ENCODE peak calls at places on chromosomes 12 and 14, in seven cellular contexts. I, Z, B, J, L, U and Q are unnamed samples.

GRCh38 chr12:59113831-59114273 is 193.5 kb upstream of the LRIG3 start:
- DNase-seq in I (peak), Z (peak), B (peak), J (peak), L (peak), U (peak), Q (peak)

GRCh38 chr14:32933943-32934890 is 4.5 kb upstream of the NPAS3 start:
- DNase-seq in I (no peak), Z (no peak), B (no peak), J (no peak), L (peak), U (no peak), Q (peak)

GRCh38 chr12:6604254-6605029 is 2.7 kb downstream of the CHD4 start:
- DNase-seq in I (no peak), Z (no peak), B (peak), J (no peak), L (peak), U (no peak), Q (no peak)

GRCh38 chr14:103488960-103489359 is 33.7 kb downstream of the CKB start:
- DNase-seq in I (no peak), Z (no peak), B (no peak), J (no peak), L (no peak), U (peak), Q (no peak)

GRCh38 chr12:7642876-7643309 is 22.8 kb downstream of the APOBEC1 start:
- DNase-seq in I (no peak), Z (no peak), B (no peak), J (peak), L (no peak), U (no peak), Q (no peak)

GRCh38 chr12:81146228-81147225 is 68.6 kb downstream of the ACSS3 start:
- DNase-seq in I (no peak), Z (no peak), B (no peak), J (no peak), L (no peak), U (no peak), Q (no peak)

GRCh38 chr12:57772429-57773322 is at the start of gene EEF1AKMT3:
- DNase-seq in I (peak), Z (peak), B (peak), J (no peak), L (peak), U (peak), Q (peak)

GRCh38 chr14:58245562-58245961 is 919 bp downstream of the PSMA3 start:
- DNase-seq in I (no peak), Z (no peak), B (no peak), J (no peak), L (no peak), U (no peak), Q (no peak)

GRCh38 chr14:104715871-104716270 is 8.2 kb upstream of the ADSS1 start:
- DNase-seq in I (no peak), Z (no peak), B (no peak), J (no peak), L (no peak), U (no peak), Q (no peak)

GRCh38 chr12:121466800-121467637 is 67.1 kb downstream of the RNF34 start:
- DNase-seq in I (peak), Z (peak), B (peak), J (peak), L (peak), U (peak), Q (peak)

GRCh38 chr12:121464331-121464730 is 64.4 kb downstream of the RNF34 start:
- DNase-seq in I (no peak), Z (no peak), B (no peak), J (no peak), L (no peak), U (no peak), Q (no peak)

GRCh38 chr12:121465921-121466799 is 66.2 kb downstream of the RNF34 start:
- DNase-seq in I (no peak), Z (no peak), B (peak), J (peak), L (no peak), U (no peak), Q (no peak)

GRCh38 chr12:121468451-121468850 is 68.5 kb downstream of the RNF34 start:
- DNase-seq in I (peak), Z (no peak), B (no peak), J (no peak), L (no peak), U (peak), Q (no peak)

GRCh38 chr12:121467638-121468403 is 67.9 kb downstream of the RNF34 start:
- DNase-seq in I (no peak), Z (no peak), B (peak), J (peak), L (peak), U (no peak), Q (peak)
- TF ChIP-seq POLR2A in I (no peak), Z (no peak), B (no peak), J (peak), L (no peak), U (no peak), Q (no peak)

GRCh38 chr14:75941030-75941429 is 40.8 kb downstream of the TGFB3 start:
- DNase-seq in I (no peak), Z (no peak), B (no peak), J (no peak), L (no peak), U (peak), Q (no peak)
- TF ChIP-seq POLR2A in I (no peak), Z (no peak), B (no peak), J (no peak), L (no peak), U (no peak), Q (no peak)

GRCh38 chr14:100192250-100192671 is 32.8 kb upstream of the DEGS2 start:
- DNase-seq in I (no peak), Z (no peak), B (peak), J (no peak), L (no peak), U (no peak), Q (no peak)

GRCh38 chr14:100191584-100192249 is 32.3 kb upstream of the DEGS2 start:
- DNase-seq in I (no peak), Z (no peak), B (no peak), J (no peak), L (peak), U (no peak), Q (peak)

GRCh38 chr14:100188392-100189030 is 29.1 kb upstream of the DEGS2 start:
- DNase-seq in I (no peak), Z (no peak), B (no peak), J (no peak), L (no peak), U (no peak), Q (no peak)

GRCh38 chr14:100190126-100190525 is 30.7 kb upstream of the DEGS2 start:
- DNase-seq in I (no peak), Z (no peak), B (no peak), J (no peak), L (no peak), U (no peak), Q (no peak)

DNA sequence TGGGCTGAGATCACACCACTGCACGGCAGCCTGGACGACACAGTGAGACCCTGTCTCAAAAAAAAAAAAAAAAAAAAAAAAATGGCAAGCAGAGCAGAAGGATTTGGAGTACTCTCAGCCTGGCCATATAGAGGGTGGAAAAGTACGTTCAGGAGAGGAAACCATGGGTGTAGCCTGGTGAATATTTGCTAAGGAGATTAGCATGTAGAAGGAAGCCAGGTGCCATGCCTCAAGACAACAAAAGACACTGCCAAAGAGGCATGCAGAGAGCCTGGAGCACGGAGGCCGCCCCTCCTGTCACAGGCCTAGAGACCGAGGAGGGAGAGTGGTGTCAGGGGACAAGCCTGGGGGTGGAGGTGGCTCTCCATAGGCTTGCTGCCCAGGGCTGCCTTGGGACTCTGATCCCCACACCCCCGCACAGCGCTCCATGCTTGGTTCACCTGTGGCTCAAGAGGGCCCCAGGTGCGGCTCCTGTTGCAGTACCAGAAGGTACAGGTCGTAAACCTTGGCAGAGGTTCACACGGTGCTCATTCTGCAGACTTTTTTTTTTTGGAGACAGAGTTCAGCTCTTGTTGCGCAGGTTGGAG is 27.9 kb upstream of the DEGS2 start:
- DNase-seq in I (no peak), Z (no peak), B (peak), J (no peak), L (no peak), U (no peak), Q (peak)
- TF ChIP-seq POLR2A in I (no peak), Z (no peak), B (no peak), J (no peak), L (no peak), U (no peak), Q (no peak)

DNA sequence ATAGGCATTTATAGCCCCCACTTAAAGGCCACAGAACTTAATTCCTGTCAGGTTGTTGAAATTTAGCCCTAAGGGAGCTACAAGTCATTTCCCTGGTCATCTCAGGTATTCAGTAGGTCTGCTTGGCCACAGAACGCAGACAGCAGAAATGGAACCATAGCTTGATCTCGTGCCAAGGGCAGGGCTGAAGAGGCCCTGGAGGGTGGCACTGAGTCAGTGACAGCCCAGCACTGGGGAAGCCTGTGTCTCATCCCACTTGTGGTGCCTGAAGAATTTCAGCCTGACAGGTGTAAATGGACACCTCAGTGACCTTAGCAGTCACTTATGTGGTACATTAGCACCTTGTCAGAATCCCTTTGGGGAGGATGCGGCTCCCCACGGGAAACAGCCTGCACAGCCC is 6.6 kb downstream of the PRKAB1 start:
- DNase-seq in I (no peak), Z (no peak), B (no peak), J (no peak), L (no peak), U (no peak), Q (no peak)
- TF ChIP-seq POLR2A in I (no peak), Z (no peak), B (no peak), J (no peak), L (no peak), U (no peak), Q (no peak)

GRCh38 chr12:31999692-32000091 is 40.5 kb downstream of the RESF1 start:
- DNase-seq in I (no peak), Z (no peak), B (no peak), J (no peak), L (no peak), U (peak), Q (no peak)

GRCh38 chr12:32003654-32004053 is 44.4 kb downstream of the RESF1 start:
- DNase-seq in I (no peak), Z (no peak), B (no peak), J (no peak), L (no peak), U (no peak), Q (no peak)

GRCh38 chr12:32000373-32001005 is 41.3 kb downstream of the RESF1 start:
- DNase-seq in I (no peak), Z (no peak), B (no peak), J (no peak), L (no peak), U (no peak), Q (no peak)

GRCh38 chr12:32005496-32006125 is 46.4 kb downstream of the RESF1 start:
- DNase-seq in I (no peak), Z (no peak), B (no peak), J (no peak), L (no peak), U (no peak), Q (peak)

GRCh38 chr12:32002848-32003493 is 43.8 kb downstream of the RESF1 start:
- DNase-seq in I (no peak), Z (no peak), B (no peak), J (no peak), L (no peak), U (no peak), Q (no peak)
- TF ChIP-seq POLR2A in I (no peak), Z (no peak), B (no peak), J (no peak), L (no peak), U (no peak), Q (no peak)

DNA sequence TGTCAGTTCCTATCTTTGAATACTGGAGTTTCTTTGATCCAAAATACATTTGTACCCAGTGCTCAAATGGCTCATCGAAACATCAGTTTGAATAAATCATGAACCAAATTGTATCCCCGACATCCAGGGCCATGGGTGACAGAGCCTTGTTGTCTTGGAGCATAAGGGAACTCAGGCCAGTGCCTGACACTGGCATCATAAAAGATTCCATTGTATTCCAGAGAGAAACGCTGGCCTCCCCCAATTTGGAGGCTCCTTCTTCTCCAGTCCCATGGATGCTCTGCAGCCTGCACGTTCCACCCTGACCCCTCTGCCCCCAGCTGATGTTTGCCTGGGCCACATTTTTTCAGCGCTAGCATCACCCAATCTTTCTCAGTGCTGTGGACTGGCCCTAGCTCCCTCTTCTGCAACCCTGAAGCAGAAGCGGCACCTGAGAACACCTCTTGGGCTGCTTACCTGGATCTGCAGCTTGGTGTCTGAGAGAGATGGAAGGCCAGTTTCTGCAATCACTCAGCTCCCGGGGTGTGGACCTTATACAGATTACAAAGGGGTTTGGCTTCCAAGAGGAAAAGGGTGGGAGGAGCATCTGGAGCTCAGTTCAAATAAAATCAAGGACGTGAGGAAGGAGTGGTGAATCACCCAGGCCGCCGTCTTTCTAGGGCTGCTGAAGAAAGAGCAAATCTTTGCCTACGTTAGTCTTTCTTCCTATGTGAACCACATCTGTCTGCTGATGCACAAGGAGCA is at the start of gene RNASE1:
- DNase-seq in I (peak), Z (no peak), B (peak), J (peak), L (peak), U (no peak), Q (peak)
- TF ChIP-seq POLR2A in I (peak), Z (peak), B (peak), J (no peak), L (no peak), U (no peak), Q (no peak)

GRCh38 chr14:24145700-24146621 is at the start of gene PSME2:
- DNase-seq in I (no peak), Z (no peak), B (no peak), J (no peak), L (no peak), U (peak), Q (no peak)
- TF ChIP-seq POLR2A in I (peak), Z (no peak), B (no peak), J (peak), L (no peak), U (peak), Q (no peak)